ENCODE peak calls at places on chromosomes 7 and 10, in nine cellular contexts. S is dorsolateral prefrontal cortex, P is fibroblast of mammary gland, I is foreskin fibroblast, Q is heart right ventricle, F is upper lobe of right lung, G is IMR-90, N is hepatocyte, L is lung. C is an unnamed sample.

GRCh38 chr10:114306116-114306973 is 67.3 kb downstream of the VWA2 start:
- DNase-seq in F (no peak), G (peak), S (no peak), Q (no peak), N (no peak), I (peak), P (peak), L (no peak), C (no peak)

GRCh38 chr7:82044497-82045080 is 274.7 kb upstream of the HGF start:
- DNase-seq in S (no peak), G (peak), N (peak), F (no peak), I (peak), P (peak), Q (peak), L (peak), C (no peak)

GRCh38 chr10:72274213-72274729 is 547 bp downstream of the DDIT4 start:
- DNase-seq in Q (no peak), F (peak), N (no peak), S (no peak), I (no peak), L (no peak), P (no peak), G (peak), C (no peak)

GRCh38 chr10:53402594-53402993 is 630.0 kb upstream of the MBL2 start:
- DNase-seq in N (no peak), L (no peak), S (no peak), F (no peak), Q (no peak), G (no peak), P (no peak), I (no peak), C (no peak)

GRCh38 chr7:7681936-7682329 is 36.5 kb downstream of the RPA3 start:
- DNase-seq in F (no peak), G (no peak), N (no peak), I (no peak), S (no peak), P (no peak), Q (no peak), L (no peak), C (no peak)

GRCh38 chr10:97584060-97584797 is at the start of gene HOGA1:
- DNase-seq in I (peak), S (peak), F (peak), P (peak), L (peak), N (peak), G (peak), Q (peak), C (peak)

GRCh38 chr10:102549549-102549948 is 45.8 kb downstream of the SUFU start:
- DNase-seq in L (no peak), S (no peak), G (no peak), F (no peak), Q (no peak), P (peak), I (peak), N (no peak), C (no peak)

GRCh38 chr7:81447351-81447952 is 322.4 kb downstream of the HGF start:
- DNase-seq in S (no peak), I (peak), G (peak), P (peak), Q (no peak), L (no peak), N (peak), F (no peak), C (peak)

GRCh38 chr10:7152982-7153381 is 257.9 kb downstream of the SFMBT2 start:
- DNase-seq in F (no peak), P (no peak), L (no peak), G (no peak), N (no peak), I (no peak), S (no peak), Q (no peak), C (no peak)

GRCh38 chr7:4683884-4684565 is 1.9 kb downstream of the FOXK1 start:
- DNase-seq in I (peak), P (peak), S (no peak), F (peak), L (peak), N (peak), G (peak), Q (peak), C (no peak)

GRCh38 chr7:156160811-156161210 is 348.5 kb upstream of the SHH start:
- DNase-seq in P (no peak), G (no peak), S (no peak), N (peak), I (no peak), F (peak), Q (no peak), L (peak), C (no peak)

GRCh38 chr10:113397031-113397430 is 155.8 kb upstream of the HABP2 start:
- DNase-seq in Q (no peak), L (no peak), S (no peak), P (no peak), N (peak), G (no peak), F (no peak), I (no peak), C (no peak)

GRCh38 chr10:90179696-90180407 is 478.5 kb downstream of the KIF20B start:
- DNase-seq in P (peak), N (peak), F (no peak), L (no peak), G (peak), I (peak), Q (no peak), S (no peak), C (no peak)

GRCh38 chr7:22442187-22442886 is 57.7 kb downstream of the STEAP1B start:
- DNase-seq in P (no peak), Q (no peak), I (no peak), N (no peak), G (no peak), F (peak), S (no peak), L (peak), C (peak)

GRCh38 chr10:117223413-117224035 is 17.4 kb upstream of the SLC18A2 start:
- DNase-seq in I (no peak), S (no peak), F (no peak), P (no peak), N (no peak), Q (no peak), L (no peak), G (no peak), C (no peak)

GRCh38 chr10:32961892-32962369 is 3.9 kb upstream of the ITGB1 start:
- DNase-seq in N (peak), F (no peak), I (peak), P (peak), S (no peak), L (no peak), Q (peak), G (peak), C (no peak)

GRCh38 chr10:43226441-43226840 is 40.4 kb downstream of the RASGEF1A start:
- DNase-seq in F (peak), I (no peak), P (no peak), S (no peak), L (no peak), Q (no peak), G (no peak), N (no peak), C (no peak)

GRCh38 chr7:79833616-79834015 is 301.0 kb upstream of the GNAI1 start:
- DNase-seq in Q (no peak), F (no peak), N (no peak), L (no peak), S (no peak), P (no peak), I (no peak), G (peak), C (no peak)

GRCh38 chr7:19932549-19933249 is 159.3 kb upstream of the TMEM196 start:
- DNase-seq in G (no peak), S (no peak), N (no peak), F (no peak), I (no peak), P (no peak), L (no peak), Q (no peak), C (no peak)

GRCh38 chr10:18216482-18216881 is 76.3 kb downstream of the CACNB2 start:
- DNase-seq in N (peak), Q (no peak), G (peak), P (peak), S (no peak), I (peak), F (no peak), L (no peak), C (no peak)

GRCh38 chr7:70392870-70393269 is 739.1 kb upstream of the GALNT17 start:
- DNase-seq in F (no peak), Q (no peak), L (no peak), P (no peak), S (no peak), N (no peak), G (no peak), I (no peak), C (no peak)

GRCh38 chr7:27144799-27145166 is 1.3 kb upstream of the HOXA5 start:
- DNase-seq in G (no peak), P (peak), L (no peak), I (no peak), S (no peak), F (no peak), Q (no peak), N (no peak), C (no peak)

GRCh38 chr10:42977032-42977416 is 99.8 kb upstream of the RET start:
- DNase-seq in Q (no peak), G (no peak), L (no peak), F (no peak), S (peak), I (no peak), N (no peak), P (no peak), C (no peak)

GRCh38 chr10:680146-680545 is 9.3 kb downstream of the DIP2C start:
- DNase-seq in F (peak), N (no peak), P (no peak), L (no peak), G (no peak), I (no peak), Q (no peak), S (no peak), C (no peak)

GRCh38 chr7:114622189-114622588 is 207.6 kb downstream of the FOXP2 start:
- DNase-seq in Q (no peak), L (no peak), S (no peak), F (no peak), G (no peak), I (no peak), N (no peak), P (no peak), C (no peak)

GRCh38 chr10:130477360-130477759 is 341.2 kb downstream of the GLRX3 start:
- DNase-seq in S (no peak), F (no peak), N (no peak), I (no peak), P (no peak), G (no peak), L (no peak), Q (no peak), C (no peak)

GRCh38 chr7:108348913-108349312 is 107.3 kb downstream of the NRCAM start:
- DNase-seq in I (peak), G (peak), S (no peak), Q (no peak), F (no peak), N (no peak), P (peak), L (no peak), C (no peak)

GRCh38 chr7:102101926-102102325 is 184.7 kb upstream of the SH2B2 start:
- DNase-seq in L (no peak), G (no peak), S (no peak), N (no peak), F (no peak), Q (no peak), I (no peak), P (no peak), C (no peak)

GRCh38 chr7:123580406-123581161 is 21.0 kb upstream of the ASB15 start:
- DNase-seq in F (no peak), I (peak), P (peak), N (peak), L (no peak), Q (peak), S (no peak), G (peak), C (no peak)

GRCh38 chr7:36625247-36625646 is 99.0 kb downstream of the AOAH start:
- DNase-seq in Q (no peak), S (no peak), G (no peak), L (no peak), I (no peak), P (no peak), F (no peak), N (no peak), C (no peak)

GRCh38 chr10:93199221-93199681 is 125.6 kb downstream of the CYP26A1 start:
- DNase-seq in Q (peak), I (peak), G (peak), N (peak), F (peak), S (no peak), P (peak), L (peak), C (no peak)

GRCh38 chr7:53743697-53744096 is 708.3 kb downstream of the POM121L12 start:
- DNase-seq in N (no peak), G (no peak), Q (no peak), F (no peak), I (no peak), P (no peak), S (no peak), L (no peak), C (no peak)

GRCh38 chr10:114322344-114322743 is 82.0 kb downstream of the AFAP1L2 start:
- DNase-seq in G (peak), L (no peak), F (no peak), S (no peak), P (no peak), I (no peak), N (peak), Q (no peak), C (no peak)

GRCh38 chr10:10209152-10209551 is 808.5 kb upstream of the CELF2 start:
- DNase-seq in S (peak), L (peak), P (peak), N (peak), Q (no peak), F (no peak), G (peak), I (peak), C (no peak)

GRCh38 chr7:58086461-58086860 is 636.5 kb downstream of the ZNF716 start:
- DNase-seq in S (no peak), G (no peak), F (peak), Q (no peak), N (no peak), P (no peak), I (no peak), L (no peak), C (no peak)

GRCh38 chr10:68602434-68602833 is 42.3 kb downstream of the TET1 start:
- DNase-seq in L (no peak), F (no peak), N (no peak), Q (no peak), P (no peak), S (no peak), I (no peak), G (no peak), C (no peak)

GRCh38 chr7:43879477-43879876 is 10.2 kb upstream of the MRPS24 start:
- DNase-seq in P (peak), F (no peak), Q (no peak), G (peak), S (no peak), N (no peak), I (peak), L (no peak), C (no peak)

DNA sequence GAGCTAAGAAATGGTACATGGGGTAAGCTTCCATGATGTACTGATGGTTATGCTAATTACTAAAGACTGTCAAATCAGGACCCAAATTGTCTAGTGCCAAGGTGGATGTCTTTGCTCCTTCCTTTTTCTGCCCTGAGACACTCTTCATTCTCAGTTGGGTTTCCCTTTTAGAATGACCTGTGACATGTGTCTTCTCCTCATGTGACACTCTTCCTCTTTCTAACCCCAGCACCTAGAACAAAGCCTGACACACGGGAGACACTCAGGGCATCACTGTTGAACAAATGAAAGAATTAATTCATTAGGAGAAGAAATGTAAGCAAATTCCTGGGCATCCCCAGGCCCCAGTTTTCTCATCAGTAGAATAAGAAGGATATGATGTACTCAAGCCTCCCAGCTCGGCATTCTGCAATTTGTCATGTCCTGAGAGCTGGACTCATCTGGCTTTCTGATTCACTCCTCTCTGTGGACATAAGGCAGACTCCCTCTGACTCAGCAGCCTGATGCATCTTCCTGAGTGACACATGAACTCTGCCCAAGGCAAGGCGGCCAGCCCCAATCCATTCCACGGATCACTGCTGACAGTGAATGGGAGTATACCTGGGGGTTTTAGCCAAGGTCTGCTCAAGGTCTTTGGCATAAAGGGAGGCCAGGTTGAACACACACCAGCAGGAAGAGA is 473.8 kb downstream of the KCNMA1 start:
- DNase-seq in S (no peak), G (peak), P (peak), N (peak), L (no peak), F (no peak), Q (no peak), I (peak), C (no peak)
- H3K4me3 ChIP-seq in S (no peak), G (no peak), P (no peak), N (no peak), L (no peak), F (no peak), Q (no peak), I (no peak), C (no peak)

DNA sequence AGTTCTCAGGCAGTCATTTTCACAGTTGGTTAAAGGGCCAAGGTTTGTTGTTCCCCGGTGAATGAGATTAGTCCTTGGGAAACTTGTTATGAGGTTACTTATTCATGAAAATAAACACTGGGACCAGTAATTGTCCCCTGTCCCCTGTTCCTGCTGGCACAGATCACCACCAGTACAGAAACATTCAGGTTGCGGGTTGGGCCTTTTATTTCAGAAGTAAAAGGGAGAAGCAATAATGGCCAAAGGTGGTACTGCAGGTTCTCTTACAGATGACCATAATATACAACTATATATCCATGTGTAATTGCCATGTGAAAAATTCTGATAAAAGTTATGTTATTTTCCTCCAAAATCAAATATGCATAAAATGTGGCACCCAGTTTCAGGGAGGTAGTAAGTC is 442.0 kb downstream of the SORCS1 start:
- DNase-seq in L (no peak), Q (no peak), F (no peak), P (no peak), N (peak), G (no peak), S (no peak), I (no peak), C (no peak)
- TF ChIP-seq CTCF in L (no peak), Q (no peak), F (no peak), P (no peak), N (peak), G (no peak), S (no peak), I (no peak), C (no peak)

DNA sequence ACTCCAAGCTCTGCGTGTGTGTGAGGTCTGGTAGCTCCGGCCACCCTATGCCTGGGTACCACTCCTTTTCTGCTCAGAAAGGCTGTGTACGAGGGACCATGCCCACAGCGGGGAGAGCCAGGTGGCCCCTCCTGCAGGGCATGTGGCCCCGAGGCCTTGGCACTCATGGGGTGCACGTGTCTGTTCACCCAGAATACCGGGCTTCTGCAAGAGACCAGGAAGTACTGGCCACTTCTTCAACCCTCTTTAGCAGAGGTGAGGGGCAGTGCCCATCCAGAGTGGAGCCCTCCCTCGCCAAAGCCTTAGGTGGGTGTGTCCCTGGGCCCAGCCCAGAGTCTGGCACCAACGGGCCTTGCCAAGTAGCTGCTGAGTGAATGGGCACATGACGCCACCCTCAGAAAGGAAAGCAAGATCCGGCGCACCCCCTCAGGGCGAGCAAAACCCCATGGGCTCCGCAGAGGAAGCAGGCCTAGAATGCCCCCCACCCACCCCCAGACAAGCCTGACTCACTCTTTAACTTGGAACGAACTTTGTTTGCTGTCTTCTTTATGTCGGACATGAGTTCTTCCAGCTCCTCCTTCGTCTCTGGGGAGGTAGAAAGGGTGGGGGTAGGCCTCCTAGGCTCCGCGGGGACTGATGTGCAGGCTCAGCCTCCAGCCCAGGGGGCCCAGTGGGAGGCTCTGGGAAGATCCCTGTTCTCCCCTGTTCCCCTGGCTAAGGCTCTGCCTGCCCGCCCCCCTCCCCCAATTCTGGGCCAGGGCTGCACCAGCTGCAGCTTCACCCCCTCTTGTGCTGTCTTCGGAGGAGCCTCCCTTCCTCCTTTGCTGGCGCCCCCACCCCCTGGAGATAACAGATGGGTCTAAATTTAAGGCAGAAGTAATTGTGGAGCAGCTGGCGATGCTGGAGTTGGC is 14.6 kb downstream of the STX1A start:
- DNase-seq in I (no peak), F (peak), S (peak), N (peak), L (peak), P (peak), G (peak), Q (no peak), C (no peak)
- H3K4me3 ChIP-seq in I (no peak), F (no peak), S (no peak), N (no peak), L (no peak), P (no peak), G (no peak), Q (no peak), C (no peak)

GRCh38 chr7:21023841-21024502 is 237.3 kb upstream of the SP8 start:
- DNase-seq in N (no peak), G (no peak), Q (no peak), I (no peak), S (no peak), F (no peak), L (no peak), P (no peak), C (no peak)
- TF ChIP-seq CTCF in N (no peak), G (no peak), Q (no peak), I (no peak), S (no peak), F (no peak), L (no peak), P (no peak), C (peak)

DNA sequence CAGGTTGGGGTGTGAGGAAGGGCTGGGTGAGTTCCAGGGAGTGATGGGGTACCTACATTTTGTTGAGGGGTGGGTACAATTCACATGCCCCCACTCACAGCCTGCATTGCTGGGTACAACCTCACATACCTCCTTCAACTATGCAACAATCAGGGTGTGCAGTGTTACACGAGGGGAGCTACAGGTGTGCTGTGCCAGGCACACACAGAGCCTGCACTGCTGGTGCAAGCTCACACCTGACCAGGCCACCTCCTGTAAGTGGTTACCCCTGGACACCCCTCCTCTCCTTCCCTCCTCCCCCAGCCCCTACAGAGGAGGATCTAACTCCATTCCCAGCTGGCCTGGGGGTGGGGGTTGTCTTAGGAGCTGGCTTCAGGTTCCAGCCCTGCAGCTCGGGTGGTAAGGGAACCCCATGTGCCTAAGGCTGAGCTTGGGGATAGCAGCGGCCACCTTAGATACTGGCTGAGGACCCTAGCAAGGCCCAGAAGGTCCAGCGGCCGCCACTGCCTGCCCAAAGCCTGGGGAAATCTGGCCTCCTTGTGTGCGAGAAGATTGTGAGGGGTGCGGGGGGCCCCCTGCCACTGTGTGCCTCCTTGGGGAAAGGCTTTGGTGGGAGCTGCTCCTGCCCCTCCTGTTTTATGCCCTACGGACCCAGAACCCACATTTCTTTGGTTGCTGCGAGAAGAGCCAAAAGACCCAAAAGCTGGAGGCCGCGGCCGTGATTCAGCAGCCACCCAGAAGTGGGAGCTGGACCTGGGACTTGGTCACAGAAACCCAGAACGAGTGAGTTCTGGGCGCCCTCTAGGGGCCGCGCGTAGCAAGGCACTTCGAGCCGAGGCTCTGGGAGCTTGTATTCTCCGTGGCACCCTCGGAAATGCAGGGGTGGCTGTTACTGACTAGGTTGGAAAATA is 10.8 kb downstream of the TLX1 start:
- DNase-seq in L (peak), P (peak), Q (peak), N (peak), G (peak), S (peak), F (peak), I (peak), C (no peak)
- H3K4me3 ChIP-seq in L (no peak), P (no peak), Q (no peak), N (no peak), G (no peak), S (no peak), F (no peak), I (no peak), C (peak)

C was measured in LNCaP clone FGC.